ENCODE peak calls at places on chromosomes 16 and 17, in eight cellular contexts. V is IMR-90, W is Peyer's patch, T is adrenal gland, I is body of pancreas, U is heart left ventricle, G is uterus, C is tibial nerve. F is an unnamed sample.

GRCh38 chr16:66603537-66604375 is 748 bp upstream of the CMTM3 start:
- DNase-seq in C (peak; percentile 51), T (peak; percentile 59), V (peak; percentile 58), G (peak; percentile 64), U (peak; percentile 77), I (peak; percentile 49), W (no peak), F (peak; percentile 50)

GRCh38 chr17:47875011-47875471 is 21.0 kb upstream of the SP2 start:
- DNase-seq in V (no peak), W (peak; percentile 12), I (no peak), T (no peak), G (no peak), C (no peak), U (no peak), F (no peak)

GRCh38 chr17:50768348-50768761 is 1.0 kb upstream of the ANKRD40CL start:
- DNase-seq in V (no peak), T (no peak), I (peak; percentile 93), C (no peak), U (no peak), G (no peak), W (peak; percentile 96), F (peak; percentile 49)

GRCh38 chr17:36901506-36901905 is 35.8 kb upstream of the LHX1 start:
- DNase-seq in T (no peak), I (no peak), V (peak; percentile 33), G (no peak), U (no peak), C (no peak), W (no peak), F (no peak)

GRCh38 chr17:35438433-35438832 is 6.1 kb upstream of the SLFN12 start:
- DNase-seq in C (no peak), T (no peak), V (no peak), U (no peak), I (no peak), W (no peak), G (no peak), F (no peak)

GRCh38 chr16:28822520-28823290 is at the start of gene ATXN2L:
- DNase-seq in W (peak; percentile 95), I (peak; percentile 95), G (peak; percentile 93), T (peak; percentile 94), V (peak; percentile 96), C (peak; percentile 84), U (peak; percentile 97), F (peak; percentile 93)

GRCh38 chr16:25896412-25896811 is 204.7 kb downstream of the HS3ST4 start:
- DNase-seq in W (no peak), G (no peak), U (no peak), T (no peak), V (no peak), I (peak; percentile 63), C (no peak), F (no peak)

GRCh38 chr16:64363039-64363438 is 758.8 kb downstream of the CDH11 start:
- DNase-seq in I (no peak), W (no peak), T (no peak), C (no peak), U (no peak), V (peak; percentile 50), G (no peak), F (no peak)

GRCh38 chr16:64983983-64984382 is 137.9 kb downstream of the CDH11 start:
- DNase-seq in I (peak; percentile 8), V (peak; percentile 89), G (no peak), U (peak; percentile 32), W (no peak), C (peak; percentile 7), T (peak; percentile 10), F (no peak)

GRCh38 chr16:4376126-4376819 is 4.6 kb downstream of the VASN start:
- DNase-seq in W (no peak), T (peak; percentile 96), G (peak; percentile 97), I (peak; percentile 90), C (peak; percentile 86), V (peak; percentile 84), U (peak; percentile 93), F (peak; percentile 71)

GRCh38 chr16:56691885-56692284 is 9.6 kb downstream of the MT1X start:
- DNase-seq in T (peak; percentile 68), V (peak; percentile 17), U (peak; percentile 54), W (peak; percentile 73), G (no peak), C (no peak), I (peak; percentile 78), F (peak; percentile 90)

GRCh38 chr17:29699283-29699682 is 76.6 kb upstream of the CORO6 start:
- DNase-seq in G (no peak), U (no peak), C (no peak), V (no peak), I (no peak), T (no peak), W (no peak), F (no peak)

GRCh38 chr16:13957197-13958078 is 37.5 kb downstream of the ERCC4 start:
- DNase-seq in V (peak; percentile 95), W (peak; percentile 63), G (peak; percentile 76), C (peak; percentile 60), I (peak; percentile 83), T (peak; percentile 92), U (peak; percentile 70), F (peak; percentile 44)

GRCh38 chr17:5699789-5700188 is 115.5 kb upstream of the NLRP1 start:
- DNase-seq in G (no peak), C (no peak), W (no peak), U (no peak), I (no peak), T (no peak), V (no peak), F (no peak)

GRCh38 chr17:44011876-44012275 is 2.9 kb downstream of the TMEM101 start:
- DNase-seq in C (no peak), G (no peak), T (no peak), W (no peak), I (no peak), U (no peak), V (no peak), F (no peak)

GRCh38 chr16:81738831-81739496 is 40.1 kb upstream of the PLCG2 start:
- DNase-seq in G (no peak), T (peak; percentile 45), I (peak; percentile 63), U (peak; percentile 71), C (peak; percentile 23), W (no peak), V (no peak), F (no peak)

GRCh38 chr16:81739503-81739902 is 39.6 kb upstream of the PLCG2 start:
- DNase-seq in C (no peak), T (no peak), W (no peak), G (no peak), U (no peak), I (no peak), V (no peak), F (no peak)

GRCh38 chr16:81734632-81735434 is 44.3 kb upstream of the PLCG2 start:
- DNase-seq in V (no peak), C (no peak), I (no peak), W (no peak), G (no peak), T (no peak), U (no peak), F (no peak)

GRCh38 chr16:81740163-81740562 is 38.9 kb upstream of the PLCG2 start:
- DNase-seq in I (no peak), C (no peak), W (no peak), U (no peak), G (no peak), T (no peak), V (no peak), F (no peak)

GRCh38 chr16:81737885-81738536 is 41.1 kb upstream of the PLCG2 start:
- DNase-seq in V (peak; percentile 60), U (peak; percentile 83), T (peak; percentile 89), W (peak; percentile 86), I (peak; percentile 92), C (peak; percentile 81), G (peak; percentile 66), F (peak; percentile 89)
- TF ChIP-seq POLR2A in V (no peak), U (no peak), T (no peak), W (no peak), I (no peak), C (no peak), G (no peak), F (no peak)

GRCh38 chr17:74546586-74546985 is 671 bp upstream of the CD300C start:
- DNase-seq in T (no peak), V (no peak), U (no peak), W (peak; percentile 21), G (no peak), C (no peak), I (no peak), F (no peak)
- H3K27me3 ChIP-seq in T (no peaks in the 10 kb centered on the region), V (no peaks in the 10 kb centered on the region), U (peaks cover 12% of the 10 kb centered on the region), W (no peaks in the 10 kb centered on the region), G (no peaks in the 10 kb centered on the region), C (no peaks in the 10 kb centered on the region), I (no peaks in the 10 kb centered on the region), F (no peaks in the 10 kb centered on the region)

DNA sequence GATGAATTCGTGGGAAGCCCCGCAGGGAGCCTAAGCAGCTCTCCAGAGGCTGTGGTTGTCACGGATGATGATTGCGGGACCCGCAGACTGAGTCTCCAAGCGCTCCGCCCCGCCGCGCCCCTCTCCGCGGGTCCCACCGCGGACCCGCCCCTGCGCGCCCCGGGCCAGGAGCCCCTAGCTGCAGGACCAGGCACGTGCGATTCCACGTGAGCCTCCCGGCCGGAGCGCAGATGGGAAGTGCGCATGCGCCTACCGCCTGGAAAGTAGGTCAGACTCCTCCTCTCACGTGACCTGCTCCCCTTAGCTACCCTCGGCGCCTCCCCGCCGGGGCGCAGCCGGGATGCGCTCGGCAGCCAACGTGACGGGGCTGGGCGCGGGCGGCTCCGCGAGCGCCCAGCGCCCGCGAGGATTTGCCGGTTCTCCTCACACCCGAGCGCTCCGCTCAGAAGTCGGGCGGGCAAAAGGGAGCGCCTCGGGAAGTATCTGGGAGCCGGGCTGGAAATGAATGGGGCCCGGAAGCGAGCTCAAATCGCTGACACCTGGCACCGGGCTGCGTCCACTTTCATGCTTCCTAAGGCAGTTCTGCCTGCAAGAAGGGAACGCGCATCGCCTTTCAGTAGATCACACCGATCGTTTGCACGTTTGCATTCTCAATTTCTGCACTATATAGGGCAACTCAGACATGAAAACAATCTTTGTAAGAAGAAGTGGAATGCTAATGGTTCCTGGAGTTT is 26.4 kb upstream of the HLF start:
- DNase-seq in C (peak; percentile 94), U (peak; percentile 96), I (peak; percentile 94), V (peak; percentile 85), T (peak; percentile 93), W (peak; percentile 93), G (peak; percentile 97), F (peak; percentile 90)
- TF ChIP-seq POLR2A in C (no peak), U (no peak), I (peak; percentile 14), V (no peak), T (peak; percentile 84), W (peak; percentile 34), G (peak; percentile 40), F (no peak)

GRCh38 chr16:3051009-3051408 is 4.6 kb downstream of the MMP25 start:
- DNase-seq in I (no peak), C (no peak), U (no peak), V (no peak), G (no peak), T (no peak), W (no peak), F (no peak)

GRCh38 chr16:3047387-3047720 is 993 bp downstream of the MMP25 start:
- DNase-seq in W (no peak), C (no peak), V (no peak), U (no peak), I (no peak), G (no peak), T (no peak), F (no peak)

GRCh38 chr16:3051489-3051888 is 5.1 kb downstream of the MMP25 start:
- DNase-seq in U (no peak), I (no peak), G (no peak), W (no peak), C (no peak), V (no peak), T (no peak), F (no peak)

GRCh38 chr16:3050487-3050886 is 4.1 kb downstream of the MMP25 start:
- DNase-seq in I (no peak), V (no peak), T (no peak), G (no peak), W (no peak), U (no peak), C (no peak), F (no peak)

GRCh38 chr16:3049921-3050481 is 3.6 kb downstream of the MMP25 start:
- DNase-seq in C (no peak), U (no peak), V (no peak), W (no peak), I (no peak), G (no peak), T (no peak), F (no peak)
- H3K27me3 ChIP-seq in C (peaks cover 49% of the 10 kb centered on the region), U (peaks cover 35% of the 10 kb centered on the region), V (peaks cover 52% of the 10 kb centered on the region), W (peaks cover 39% of the 10 kb centered on the region), I (peaks cover 23% of the 10 kb centered on the region), G (peaks cover 23% of the 10 kb centered on the region), T (peaks cover 36% of the 10 kb centered on the region), F (peaks cover 5% of the 10 kb centered on the region)

F was measured in breast epithelium.